ENCODE peak calls at places on chromosome 4, in six cellular contexts. A is GM12878, Q is esophagus muscularis mucosa, F is stomach, E is GM23338, Y is prostate gland. X is an unnamed sample.

GRCh38 chr4:21451032-21451431 is 497.5 kb downstream of the KCNIP4 start:
- DNase-seq in A (no peak), Q (no peak), F (no peak), E (no peak), Y (no peak), X (no peak)

GRCh38 chr4:26858947-26859401 is 1.7 kb upstream of the STIM2 start:
- DNase-seq in A (no peak), Q (no peak), F (no peak), E (no peak), Y (no peak), X (no peak)

GRCh38 chr4:8732092-8732491 is 139.5 kb downstream of the CPZ start:
- DNase-seq in A (no peak), Q (peak; percentile 78), F (peak; percentile 17), E (no peak), Y (no peak), X (peak; percentile 87)

GRCh38 chr4:25531272-25531671 is 124.4 kb upstream of the SLC34A2 start:
- DNase-seq in A (no peak), Q (no peak), F (no peak), E (peak; percentile 56), Y (no peak), X (no peak)

GRCh38 chr4:133618963-133619362 is 469.9 kb downstream of the PCDH10 start:
- DNase-seq in A (no peak), Q (no peak), F (no peak), E (no peak), Y (no peak), X (no peak)

GRCh38 chr4:5753766-5754528 is 42.9 kb downstream of the EVC start:
- DNase-seq in A (no peak), Q (no peak), F (no peak), E (no peak), Y (no peak), X (no peak)

GRCh38 chr4:10018818-10019438 is 2.4 kb downstream of the SLC2A9 start:
- DNase-seq in A (peak; percentile 64), Q (peak; percentile 98), F (peak; percentile 95), E (peak; percentile 95), Y (peak; percentile 94), X (peak; percentile 99)

GRCh38 chr4:40909363-40909876 is 159.7 kb downstream of the NSUN7 start:
- DNase-seq in A (no peak), Q (no peak), F (no peak), E (no peak), Y (no peak), X (no peak)

GRCh38 chr4:46994007-46994405 is 625 bp upstream of the GABRA4 start:
- DNase-seq in A (no peak), Q (no peak), F (no peak), E (peak; percentile 29), Y (no peak), X (no peak)

GRCh38 chr4:94131212-94131611 is 76.5 kb upstream of the SMARCAD1 start:
- DNase-seq in A (no peak), Q (no peak), F (no peak), E (no peak), Y (no peak), X (no peak)

GRCh38 chr4:165203541-165204461 is 3.6 kb upstream of the KLHL2 start:
- DNase-seq in A (no peak), Q (no peak), F (no peak), E (no peak), Y (no peak), X (no peak)

DNA sequence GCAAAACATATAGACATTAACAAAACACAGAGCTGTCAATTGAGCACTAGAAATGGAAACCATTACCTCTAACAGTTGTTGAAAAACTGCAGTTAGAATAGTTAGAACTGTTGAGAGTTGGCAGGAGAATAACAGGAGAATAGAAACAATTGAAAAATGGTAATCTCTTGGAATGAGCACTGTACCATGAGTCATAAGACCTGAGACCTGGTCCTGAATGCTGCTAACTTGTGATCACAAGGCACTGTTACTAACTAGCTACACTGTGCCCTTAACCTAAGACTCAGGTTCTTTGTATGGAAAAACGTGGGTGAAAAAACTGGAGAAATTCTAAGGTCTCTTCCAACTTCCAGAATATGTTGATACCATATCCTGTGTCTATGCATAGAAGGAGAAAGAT is 29.3 kb downstream of the FAM114A1 start:
- DNase-seq in A (no peak), Q (no peak), F (no peak), E (no peak), Y (no peak), X (no peak)
- H3K36me3 ChIP-seq in A (no peaks in the 10 kb centered on the region), Q (peaks cover 36% of the 10 kb centered on the region), F (peaks cover 52% of the 10 kb centered on the region), E (no peaks in the 10 kb centered on the region), Y (no peaks in the 10 kb centered on the region), X (peaks cover 45% of the 10 kb centered on the region)

GRCh38 chr4:139919513-139919912 is 234.5 kb downstream of the MAML3 start:
- DNase-seq in A (no peak), Q (peak; percentile 62), F (no peak), E (no peak), Y (no peak), X (no peak)
- TF ChIP-seq POLR2AphosphoS5 in A (no peak), Q (peak; percentile 26), F (no peak), E (no peak), Y (peak; percentile 31), X (peak; percentile 44)

DNA sequence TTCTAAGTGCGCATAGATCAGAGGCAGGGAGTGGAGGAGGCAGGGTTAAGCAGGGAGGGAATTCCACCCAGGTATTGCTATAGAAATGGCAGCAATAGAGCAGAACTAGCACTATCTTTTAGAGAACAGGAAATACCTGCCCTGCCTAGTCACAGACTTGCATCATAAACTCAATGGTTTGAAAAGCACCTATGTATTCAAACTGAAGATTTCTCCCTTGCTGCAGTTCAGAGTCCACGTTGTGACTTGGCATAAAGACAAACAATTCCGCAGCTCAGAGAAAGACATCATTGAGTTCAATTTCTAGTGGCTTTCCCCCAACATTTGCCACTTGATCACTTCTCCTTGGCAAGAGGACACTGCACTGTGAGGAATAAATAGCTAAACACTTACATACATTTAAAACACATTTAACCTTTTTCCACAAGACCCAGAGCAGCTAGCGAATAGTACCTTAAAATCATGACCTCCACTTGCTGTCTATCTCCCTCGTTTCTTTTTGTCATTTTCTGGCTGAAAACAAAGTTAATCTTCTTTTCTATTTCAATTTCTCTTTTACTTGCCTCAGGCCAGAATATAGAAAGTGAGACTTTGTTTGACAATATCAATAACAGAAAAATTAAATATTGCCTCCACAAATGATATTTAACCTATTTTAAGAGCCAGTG is 42.4 kb downstream of the SLC7A11 start:
- DNase-seq in A (no peak), Q (no peak), F (peak; percentile 41), E (peak; percentile 31), Y (peak; percentile 7), X (no peak)
- H3K36me3 ChIP-seq in A (no peaks in the 10 kb centered on the region), Q (no peaks in the 10 kb centered on the region), F (no peaks in the 10 kb centered on the region), E (no peaks in the 10 kb centered on the region), Y (no peaks in the 10 kb centered on the region), X (no peaks in the 10 kb centered on the region)

GRCh38 chr4:139440971-139441370 is 12.9 kb upstream of the RAB33B start:
- DNase-seq in A (no peak), Q (no peak), F (no peak), E (no peak), Y (no peak), X (no peak)

GRCh38 chr4:139438141-139438540 is 15.8 kb upstream of the RAB33B start:
- DNase-seq in A (no peak), Q (no peak), F (no peak), E (no peak), Y (no peak), X (no peak)

DNA sequence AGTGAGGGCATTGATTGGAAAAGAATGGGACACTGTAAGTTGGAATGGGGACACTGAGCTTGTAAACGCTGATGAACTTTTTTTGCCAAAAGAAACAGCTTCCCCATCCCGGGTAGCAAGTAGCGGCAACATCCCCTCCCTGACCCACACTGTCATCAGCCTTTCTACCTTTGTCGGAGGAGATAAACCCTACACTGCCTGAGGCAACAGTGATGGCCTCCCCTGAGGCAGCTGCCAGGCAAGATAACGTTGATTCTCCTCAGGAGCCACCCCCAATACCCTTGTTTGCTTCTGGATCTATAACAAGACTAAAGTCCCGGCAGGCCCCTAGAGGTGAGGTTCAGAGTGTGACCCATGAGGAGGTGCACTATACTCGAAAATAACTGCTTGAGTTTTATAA is 10.3 kb upstream of the RAB33B start:
- DNase-seq in A (no peak), Q (no peak), F (no peak), E (no peak), Y (no peak), X (no peak)
- TF ChIP-seq POLR2AphosphoS5 in A (no peak), Q (no peak), F (no peak), E (no peak), Y (no peak), X (no peak)

GRCh38 chr4:1241936-1242505 is 6.9 kb downstream of the CTBP1 start:
- DNase-seq in A (no peak), Q (no peak), F (no peak), E (no peak), Y (no peak), X (no peak)
- H3K36me3 ChIP-seq in A (peaks cover 32% of the 10 kb centered on the region), Q (peaks cover 42% of the 10 kb centered on the region), F (peaks cover 46% of the 10 kb centered on the region), E (no peaks in the 10 kb centered on the region), Y (no peaks in the 10 kb centered on the region), X (no peaks in the 10 kb centered on the region)

GRCh38 chr4:88297131-88297530 is 12.8 kb upstream of the PPM1K start:
- DNase-seq in A (no peak), Q (peak; percentile 47), F (no peak), E (peak; percentile 44), Y (no peak), X (no peak)

GRCh38 chr4:88295656-88296055 is 11.3 kb upstream of the PPM1K start:
- DNase-seq in A (no peak), Q (peak; percentile 45), F (no peak), E (no peak), Y (no peak), X (no peak)

GRCh38 chr4:88296413-88297052 is 12.2 kb upstream of the PPM1K start:
- DNase-seq in A (no peak), Q (peak; percentile 62), F (no peak), E (no peak), Y (no peak), X (no peak)

GRCh38 chr4:88297725-88298453 is 13.5 kb upstream of the PPM1K start:
- DNase-seq in A (no peak), Q (peak; percentile 26), F (no peak), E (no peak), Y (no peak), X (no peak)
- TF ChIP-seq POLR2AphosphoS5 in A (no peak), Q (no peak), F (no peak), E (no peak), Y (no peak), X (no peak)

GRCh38 chr4:152727784-152728183 is 48.0 kb upstream of the TMEM154 start:
- DNase-seq in A (no peak), Q (no peak), F (no peak), E (no peak), Y (no peak), X (no peak)
- H3K36me3 ChIP-seq in A (no peaks in the 10 kb centered on the region), Q (no peaks in the 10 kb centered on the region), F (no peaks in the 10 kb centered on the region), E (no peaks in the 10 kb centered on the region), Y (no peaks in the 10 kb centered on the region), X (no peaks in the 10 kb centered on the region)

X was measured in vagina.